ENCODE peak calls at places on chromosomes 12 and 14, in ten cellular contexts. C, W, E, O, F, I, B, A, P and K are unnamed samples.

GRCh38 chr12:91887957-91888356 is 257.7 kb downstream of the BTG1 start:
- DNase-seq in C (no peak), W (no peak), E (no peak), O (no peak), F (no peak), I (no peak), B (no peak), A (no peak), P (no peak), K (no peak)

GRCh38 chr12:116508145-116509121 is 50.7 kb upstream of the MAP1LC3B2 start:
- DNase-seq in C (no peak), W (peak; percentile 76), E (peak; percentile 32), O (peak; percentile 61), F (no peak), I (no peak), B (peak; percentile 59), A (no peak), P (peak; percentile 48), K (no peak)

GRCh38 chr12:68011882-68012207 is 22.6 kb downstream of the IFNG-AS1 start:
- DNase-seq in C (no peak), W (no peak), E (peak; percentile 47), O (no peak), F (no peak), I (no peak), B (no peak), A (no peak), P (no peak), K (no peak)

GRCh38 chr12:101939856-101940265 is 62.5 kb downstream of the DRAM1 start:
- DNase-seq in C (peak; percentile 66), W (no peak), E (peak; percentile 80), O (peak; percentile 75), F (peak; percentile 46), I (peak; percentile 35), B (no peak), A (peak; percentile 38), P (peak; percentile 82), K (peak; percentile 65)

GRCh38 chr12:54579696-54580333 is 8.6 kb downstream of the PPP1R1A start:
- DNase-seq in C (peak; percentile 57), W (peak; percentile 92), E (peak; percentile 71), O (peak; percentile 93), F (peak; percentile 81), I (peak; percentile 90), B (peak; percentile 96), A (peak; percentile 91), P (peak; percentile 90), K (peak; percentile 78)

GRCh38 chr12:83018063-83018462 is 331.4 kb downstream of the TMTC2 start:
- DNase-seq in C (no peak), W (no peak), E (no peak), O (peak; percentile 7), F (no peak), I (no peak), B (no peak), A (no peak), P (no peak), K (no peak)

GRCh38 chr12:86723326-86723725 is 467.1 kb upstream of the MGAT4C start:
- DNase-seq in C (peak; percentile 14), W (no peak), E (no peak), O (peak; percentile 7), F (no peak), I (no peak), B (no peak), A (no peak), P (no peak), K (no peak)

GRCh38 chr12:114746297-114747074 is 62.5 kb upstream of the TBX3 start:
- DNase-seq in C (peak; percentile 76), W (no peak), E (peak; percentile 36), O (no peak), F (no peak), I (no peak), B (no peak), A (no peak), P (no peak), K (no peak)

GRCh38 chr12:28068467-28068866 is 95.9 kb upstream of the PTHLH start:
- DNase-seq in C (no peak), W (no peak), E (no peak), O (no peak), F (no peak), I (no peak), B (no peak), A (no peak), P (no peak), K (no peak)

GRCh38 chr12:114770323-114770722 is 86.3 kb upstream of the TBX3 start:
- DNase-seq in C (peak; percentile 78), W (no peak), E (peak; percentile 15), O (no peak), F (no peak), I (no peak), B (no peak), A (no peak), P (no peak), K (no peak)

GRCh38 chr14:93879362-93879983 is 47.7 kb upstream of the FAM181A start:
- DNase-seq in C (no peak), W (no peak), E (no peak), O (peak; percentile 42), F (no peak), I (no peak), B (no peak), A (no peak), P (no peak), K (no peak)

GRCh38 chr14:54146601-54147000 is 190.0 kb upstream of the BMP4 start:
- DNase-seq in C (peak; percentile 22), W (no peak), E (no peak), O (no peak), F (no peak), I (no peak), B (no peak), A (no peak), P (no peak), K (no peak)

GRCh38 chr14:63901434-63902085 is 48.8 kb downstream of the SYNE2 start:
- DNase-seq in C (peak; percentile 58), W (no peak), E (peak; percentile 63), O (no peak), F (no peak), I (no peak), B (no peak), A (no peak), P (peak; percentile 61), K (no peak)

GRCh38 chr12:23686095-23686494 is 263.4 kb downstream of the SOX5 start:
- DNase-seq in C (no peak), W (no peak), E (no peak), O (no peak), F (no peak), I (no peak), B (no peak), A (no peak), P (no peak), K (no peak)

GRCh38 chr14:105537580-105538474 is 11.4 kb downstream of the TMEM121 start:
- DNase-seq in C (peak; percentile 8), W (peak; percentile 77), E (peak; percentile 30), O (peak; percentile 90), F (peak; percentile 76), I (peak; percentile 59), B (peak; percentile 93), A (peak; percentile 73), P (peak; percentile 51), K (peak; percentile 50)

GRCh38 chr14:74275265-74275841 is 27.4 kb downstream of the ABCD4 start:
- DNase-seq in C (peak; percentile 26), W (no peak), E (peak; percentile 70), O (no peak), F (no peak), I (no peak), B (no peak), A (no peak), P (no peak), K (no peak)

GRCh38 chr12:52215587-52216031 is 17.4 kb upstream of the KRT7 start:
- DNase-seq in C (peak; percentile 98), W (no peak), E (peak; percentile 65), O (no peak), F (peak; percentile 77), I (no peak), B (peak; percentile 60), A (no peak), P (no peak), K (no peak)

GRCh38 chr12:82144505-82144904 is 213.7 kb downstream of the CCDC59 start:
- DNase-seq in C (no peak), W (no peak), E (no peak), O (no peak), F (no peak), I (no peak), B (no peak), A (no peak), P (no peak), K (no peak)

GRCh38 chr12:685388-685787 is 22.1 kb upstream of the NINJ2 start:
- DNase-seq in C (peak; percentile 60), W (no peak), E (peak; percentile 29), O (no peak), F (no peak), I (no peak), B (no peak), A (peak; percentile 48), P (peak; percentile 94), K (no peak)

GRCh38 chr14:23556700-23557440 is 799 bp downstream of the THTPA start:
- DNase-seq in C (no peak), W (peak; percentile 43), E (no peak), O (no peak), F (no peak), I (no peak), B (no peak), A (no peak), P (peak; percentile 28), K (no peak)

GRCh38 chr12:52423661-52424503 is 10.3 kb downstream of the KRT75 start:
- DNase-seq in C (peak; percentile 37), W (peak; percentile 68), E (no peak), O (no peak), F (no peak), I (no peak), B (no peak), A (no peak), P (no peak), K (no peak)

GRCh38 chr14:52272375-52272774 is 4.9 kb downstream of the PTGDR start:
- DNase-seq in C (peak; percentile 61), W (no peak), E (peak; percentile 44), O (peak; percentile 38), F (peak; percentile 63), I (no peak), B (no peak), A (no peak), P (peak; percentile 55), K (peak; percentile 35)